ENCODE peak calls at places on chromosome 1, in six cellular contexts. V is prostate gland, Q is pancreas, Y is adrenal gland, K is stomach, F is lower lobe of right lung. Z is an unnamed sample.

GRCh38 chr1:93805027-93805426 is 74.0 kb downstream of the DNTTIP2 start:
- DNase-seq in F (no peak), V (no peak), Y (no peak), K (no peak), Q (no peak), Z (no peak)

GRCh38 chr1:107678993-107679392 is 286.0 kb downstream of the VAV3 start:
- DNase-seq in Y (no peak), F (no peak), Q (no peak), V (no peak), K (no peak), Z (no peak)

GRCh38 chr1:226870323-226871046 is at the start of gene PSEN2:
- DNase-seq in V (peak; percentile 61), K (peak; percentile 84), Q (peak; percentile 94), F (peak; percentile 85), Y (peak; percentile 82), Z (peak; percentile 84)

GRCh38 chr1:165495811-165496143 is 48.0 kb upstream of the LRRC52 start:
- DNase-seq in Y (no peak), K (no peak), V (no peak), Q (no peak), F (no peak), Z (no peak)

GRCh38 chr1:186498695-186499389 is 37.9 kb upstream of the PDC start:
- DNase-seq in Y (no peak), Q (no peak), V (no peak), K (no peak), F (no peak), Z (no peak)

GRCh38 chr1:30763654-30764248 is 6.2 kb upstream of the LAPTM5 start:
- DNase-seq in V (peak; percentile 44), K (no peak), Q (no peak), Y (peak; percentile 72), F (no peak), Z (no peak)

GRCh38 chr1:236907205-236907604 is 97.0 kb downstream of the MT1HL1 start:
- DNase-seq in K (no peak), F (no peak), V (no peak), Q (no peak), Y (no peak), Z (no peak)

GRCh38 chr1:164716992-164717703 is 158.2 kb downstream of the PBX1 start:
- DNase-seq in K (no peak), Y (no peak), Q (no peak), F (no peak), V (no peak), Z (no peak)

GRCh38 chr1:228902781-228903572 is 167.7 kb downstream of the RHOU start:
- DNase-seq in Q (peak; percentile 86), Y (peak; percentile 95), K (peak; percentile 89), F (peak; percentile 53), V (peak; percentile 96), Z (peak; percentile 85)

DNA sequence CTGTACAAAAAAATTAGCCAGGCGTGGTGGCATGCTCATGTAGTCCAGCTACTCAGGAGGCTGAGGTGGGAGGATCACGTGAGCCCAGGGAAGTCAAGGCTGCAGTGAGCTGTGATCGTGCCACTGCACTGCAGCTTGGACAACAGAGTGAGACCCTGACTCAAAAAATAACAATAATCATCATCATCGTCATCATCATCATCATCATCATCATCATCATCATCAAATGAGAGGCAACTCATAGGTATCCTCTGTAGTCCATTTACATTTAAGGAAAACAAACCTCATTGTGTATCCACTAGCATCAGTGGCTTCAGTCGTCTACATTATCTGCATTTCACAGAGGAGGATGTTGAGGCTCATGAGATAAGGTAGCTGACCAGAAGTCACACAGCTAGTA is 68.8 kb upstream of the SELENON start:
- DNase-seq in K (no peak), Y (no peak), V (no peak), F (no peak), Q (no peak), Z (no peak)
- H3K27me3 ChIP-seq in K (no peaks in the 10 kb centered on the region), Y (no peaks in the 10 kb centered on the region), V (no peaks in the 10 kb centered on the region), F (no peaks in the 10 kb centered on the region), Q (no peaks in the 10 kb centered on the region), Z (no peaks in the 10 kb centered on the region)

GRCh38 chr1:9659328-9659727 is 7.8 kb downstream of the PIK3CD start:
- DNase-seq in F (no peak), V (no peak), K (no peak), Y (no peak), Q (no peak), Z (no peak)
- H3K4me3 ChIP-seq in F (no peak overlapping the region), V (no peak overlapping the region), K (no peak overlapping the region), Y (no peak overlapping the region), Q (no peak overlapping the region), Z (no peak overlapping the region)

DNA sequence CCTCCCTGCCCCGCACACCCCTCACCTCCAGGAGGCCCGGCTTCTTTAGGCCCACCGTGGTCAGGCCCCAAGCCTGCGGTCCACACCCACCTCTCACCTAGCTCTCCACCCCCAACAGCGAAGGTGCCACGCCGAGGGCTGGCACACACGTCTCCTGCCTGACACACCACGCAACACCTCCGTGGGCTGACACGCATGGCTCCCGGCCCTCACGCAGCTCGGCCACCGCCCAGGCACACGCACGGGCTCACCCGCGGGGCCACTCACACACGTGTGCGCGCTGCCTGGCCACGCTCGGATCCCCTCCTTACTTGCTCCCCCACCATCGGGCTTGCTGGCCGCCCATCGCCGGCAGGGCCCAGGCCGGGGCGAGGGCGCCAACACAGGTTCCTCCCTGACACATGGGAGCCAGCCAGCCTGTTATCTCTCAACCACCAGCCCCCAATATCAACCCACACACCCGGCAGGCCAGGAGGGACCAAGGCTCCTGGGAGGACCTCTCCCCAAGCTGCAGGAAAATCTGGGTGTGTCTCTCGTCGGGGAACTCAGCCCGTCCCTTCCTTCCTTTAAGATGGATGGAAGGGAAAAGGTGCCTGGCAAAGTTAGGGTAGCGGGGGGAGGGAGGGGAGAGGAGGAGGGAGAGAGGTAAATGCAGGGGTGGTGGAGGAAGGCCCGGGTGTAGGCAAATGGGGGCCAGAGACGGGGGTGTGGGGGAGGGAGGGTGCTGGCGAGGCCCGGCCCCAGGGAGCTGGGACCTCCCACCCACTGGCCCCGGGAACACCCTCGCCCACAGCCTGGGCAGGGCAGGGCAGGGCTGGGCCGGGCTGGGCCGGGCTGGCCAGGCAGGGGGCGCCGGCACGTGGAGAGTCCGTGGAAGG is 546 bp downstream of the ELOVL1 start:
- DNase-seq in K (no peak), Q (peak; percentile 69), Y (no peak), V (peak; percentile 19), F (peak; percentile 58), Z (peak; percentile 35)
- TF ChIP-seq CTCF in K (no peak), Q (no peak), Y (no peak), V (no peak), F (peak; percentile 8), Z (no peak)

GRCh38 chr1:65339866-65340483 is 30.6 kb downstream of the DNAJC6 start:
- DNase-seq in Q (no peak), V (no peak), F (no peak), Y (no peak), K (no peak), Z (no peak)

GRCh38 chr1:65343286-65343685 is 33.9 kb downstream of the DNAJC6 start:
- DNase-seq in Q (no peak), Y (no peak), V (no peak), F (no peak), K (no peak), Z (no peak)

GRCh38 chr1:65346190-65346589 is 36.8 kb downstream of the DNAJC6 start:
- DNase-seq in Y (no peak), Q (no peak), K (no peak), V (no peak), F (no peak), Z (no peak)

GRCh38 chr1:65344171-65344570 is 34.8 kb downstream of the DNAJC6 start:
- DNase-seq in Y (no peak), F (no peak), Q (no peak), K (no peak), V (no peak), Z (no peak)
- H3K27me3 ChIP-seq in Y (no peaks in the 10 kb centered on the region), F (no peaks in the 10 kb centered on the region), Q (no peaks in the 10 kb centered on the region), K (no peaks in the 10 kb centered on the region), V (no peaks in the 10 kb centered on the region), Z (no peaks in the 10 kb centered on the region)

Z was measured in transverse colon.